ENCODE peak calls at places on chromosomes 13 and 19, in six cellular contexts. W is ovary, D is tibial nerve, B is suprapubic skin, S is sigmoid colon, Z is A549. F is an unnamed sample.
A peak's percentile ranks its signal among the peaks of the same experiment; 100 is the strongest.

GRCh38 chr13:105847532-105848295 is 687.7 kb downstream of the EFNB2 start:
- DNase-seq in W (no peak), D (no peak), B (no peak), S (no peak), Z (no peak), F (no peak)

GRCh38 chr19:35773020-35773809 is 2.1 kb upstream of the ARHGAP33 start:
- DNase-seq in W (no peak), D (no peak), B (no peak), S (no peak), Z (peak; percentile 68), F (no peak)

GRCh38 chr13:110576070-110576394 is 14.5 kb upstream of the RAB20 start:
- DNase-seq in W (no peak), D (no peak), B (no peak), S (no peak), Z (no peak), F (no peak)

GRCh38 chr13:41931337-41931736 is 29.6 kb downstream of the VWA8 start:
- DNase-seq in W (no peak), D (no peak), B (no peak), S (no peak), Z (no peak), F (no peak)

GRCh38 chr19:5749505-5749904 is 29.1 kb downstream of the CATSPERD start:
- DNase-seq in W (no peak), D (no peak), B (no peak), S (no peak), Z (no peak), F (no peak)

GRCh38 chr13:95684463-95684862 is 7.5 kb downstream of the DNAJC3 start:
- DNase-seq in W (no peak), D (no peak), B (no peak), S (no peak), Z (no peak), F (no peak)

GRCh38 chr13:113597386-113598080 is 13.0 kb downstream of the TFDP1 start:
- DNase-seq in W (no peak), D (no peak), B (peak; percentile 35), S (peak; percentile 42), Z (no peak), F (peak; percentile 17)

GRCh38 chr19:46211201-46211881 is 18.2 kb upstream of the IGFL1 start:
- DNase-seq in W (no peak), D (no peak), B (no peak), S (no peak), Z (peak; percentile 80), F (peak; percentile 36)

GRCh38 chr13:42466609-42467008 is 107.3 kb upstream of the TNFSF11 start:
- DNase-seq in W (no peak), D (no peak), B (no peak), S (no peak), Z (no peak), F (no peak)

GRCh38 chr13:21326155-21327030 is 132.7 kb downstream of the ZDHHC20 start:
- DNase-seq in W (peak; percentile 30), D (no peak), B (no peak), S (peak; percentile 72), Z (no peak), F (peak; percentile 83)

GRCh38 chr19:13154911-13155471 is 4.8 kb downstream of the IER2 start:
- DNase-seq in W (peak; percentile 75), D (peak; percentile 47), B (peak; percentile 92), S (peak; percentile 90), Z (no peak), F (peak; percentile 90)

GRCh38 chr13:45674908-45675307 is 27.2 kb upstream of the CBY2 start:
- DNase-seq in W (no peak), D (no peak), B (no peak), S (no peak), Z (no peak), F (no peak)

GRCh38 chr19:23260956-23261355 is 10.8 kb upstream of the ZNF724 start:
- DNase-seq in W (no peak), D (no peak), B (no peak), S (no peak), Z (no peak), F (no peak)

GRCh38 chr13:43019811-43020210 is 3.6 kb upstream of the DNAJC15 start:
- DNase-seq in W (no peak), D (no peak), B (no peak), S (no peak), Z (no peak), F (no peak)

GRCh38 chr13:79781829-79782540 is 301.0 kb downstream of the NDFIP2 start:
- DNase-seq in W (no peak), D (no peak), B (no peak), S (no peak), Z (no peak), F (no peak)

GRCh38 chr13:37127706-37128241 is 22.3 kb upstream of the CSNK1A1L start:
- DNase-seq in W (no peak), D (no peak), B (no peak), S (no peak), Z (no peak), F (no peak)

GRCh38 chr13:27005976-27006518 is 165.6 kb downstream of the USP12 start:
- DNase-seq in W (no peak), D (no peak), B (peak; percentile 70), S (peak; percentile 58), Z (no peak), F (peak; percentile 12)

GRCh38 chr19:41412953-41413352 is 14.2 kb downstream of the B3GNT8 start:
- DNase-seq in W (no peak), D (no peak), B (no peak), S (no peak), Z (no peak), F (no peak)

GRCh38 chr19:5915782-5916165 is 1.7 kb downstream of the CAPS start:
- DNase-seq in W (no peak), D (no peak), B (no peak), S (no peak), Z (no peak), F (no peak)

GRCh38 chr19:50465986-50466771 is 10.1 kb upstream of the EMC10 start:
- DNase-seq in W (no peak), D (no peak), B (no peak), S (no peak), Z (peak; percentile 49), F (peak; percentile 79)

GRCh38 chr13:27122036-27122435 is 49.6 kb downstream of the USP12 start:
- DNase-seq in W (no peak), D (no peak), B (no peak), S (no peak), Z (no peak), F (no peak)

GRCh38 chr13:52931913-52932312 is 83.5 kb upstream of the PCDH8 start:
- DNase-seq in W (no peak), D (no peak), B (no peak), S (no peak), Z (no peak), F (no peak)

GRCh38 chr19:10995926-10996600 is 35.2 kb downstream of the SMARCA4 start:
- DNase-seq in W (no peak), D (no peak), B (no peak), S (no peak), Z (no peak), F (peak; percentile 77)

GRCh38 chr19:5435642-5436017 is 19.6 kb upstream of the ZNRF4 start:
- DNase-seq in W (no peak), D (no peak), B (no peak), S (no peak), Z (no peak), F (no peak)

GRCh38 chr13:69683921-69684663 is 423.5 kb upstream of the ATXN8OS start:
- DNase-seq in W (no peak), D (no peak), B (no peak), S (no peak), Z (no peak), F (peak; percentile 20)

DNA sequence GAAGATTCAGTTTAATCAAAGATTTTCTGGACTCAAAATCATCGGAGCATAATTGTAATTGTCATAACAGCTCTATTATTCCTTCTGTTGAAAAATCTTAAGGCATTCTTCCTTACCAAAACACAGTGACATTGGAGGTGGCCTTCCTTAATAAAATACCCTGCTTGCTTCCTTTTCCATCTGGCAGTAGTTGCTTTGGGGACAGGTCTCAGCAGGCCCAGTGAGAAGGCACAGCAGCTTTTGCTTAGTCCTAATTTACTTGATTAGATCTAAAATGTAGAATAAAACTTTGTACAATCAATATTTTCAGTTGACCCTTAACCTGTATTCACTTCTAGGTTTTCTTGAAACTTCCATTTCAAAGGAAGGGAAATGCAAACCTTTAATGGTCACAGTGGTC is 471.6 kb downstream of the PCDH20 start:
- DNase-seq in W (no peak), D (no peak), B (no peak), S (no peak), Z (no peak), F (no peak)
- TF ChIP-seq EP300 in W (no peak), D (no peak), B (no peak), S (no peak), Z (no peak), F (no peak)

GRCh38 chr13:25207291-25207690 is 35.2 kb upstream of the AMER2 start:
- DNase-seq in W (no peak), D (no peak), B (no peak), S (no peak), Z (no peak), F (no peak)

GRCh38 chr13:25200783-25201182 is 28.7 kb upstream of the AMER2 start:
- DNase-seq in W (no peak), D (no peak), B (no peak), S (no peak), Z (no peak), F (no peak)

GRCh38 chr13:25204843-25205242 is 32.8 kb upstream of the AMER2 start:
- DNase-seq in W (no peak), D (no peak), B (no peak), S (no peak), Z (no peak), F (no peak)

DNA sequence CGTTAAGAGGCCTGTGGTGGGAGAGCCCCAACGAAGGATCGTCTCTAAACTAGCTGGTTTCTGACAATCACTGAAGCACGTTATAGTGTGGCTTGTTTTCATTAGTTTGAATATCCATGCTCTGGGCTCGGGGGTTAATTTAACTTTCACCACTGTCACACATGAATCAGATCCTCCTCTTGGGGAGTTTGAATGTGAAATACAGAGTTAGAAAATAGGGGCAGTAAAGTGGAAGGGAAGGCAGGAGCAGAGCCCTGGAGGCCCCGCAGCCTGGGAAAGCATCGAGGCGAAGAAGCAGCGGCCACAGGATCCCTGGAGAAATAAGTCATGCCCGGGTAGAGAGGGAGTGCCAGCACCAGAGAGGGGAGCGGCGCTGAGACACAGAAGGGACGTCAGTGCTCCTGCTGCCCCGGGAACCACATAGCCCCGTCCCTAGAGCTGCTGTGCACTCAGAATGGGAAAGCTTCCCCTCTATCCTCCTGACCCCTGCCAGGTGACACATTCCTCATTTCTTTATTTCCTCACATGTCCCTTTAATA is 31.2 kb upstream of the AMER2 start:
- DNase-seq in W (no peak), D (no peak), B (no peak), S (no peak), Z (no peak), F (no peak)
- TF ChIP-seq EP300 in W (no peak), D (no peak), B (no peak), S (no peak), Z (no peak), F (no peak)

DNA sequence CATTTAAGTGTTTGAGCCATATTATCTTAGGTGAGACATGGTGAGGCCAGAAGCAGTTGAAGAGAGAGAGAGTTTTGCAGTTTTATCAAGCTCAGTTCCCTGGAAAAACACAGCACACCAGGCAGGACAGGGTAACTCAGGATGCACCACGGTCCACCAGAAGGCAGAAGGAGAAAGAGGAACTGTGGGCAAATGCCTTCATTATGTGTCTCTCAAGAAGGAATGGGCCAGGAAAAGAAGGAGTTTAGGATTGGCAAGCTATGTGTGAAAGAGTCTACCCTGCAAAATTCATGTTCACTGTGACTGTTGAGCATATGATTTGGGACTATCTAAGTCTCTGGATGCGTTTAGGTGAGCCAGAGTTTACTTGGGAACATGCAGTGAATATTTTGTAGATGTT is 934.5 kb upstream of the MIR17HG start:
- DNase-seq in W (no peak), D (no peak), B (no peak), S (no peak), Z (no peak), F (no peak)
- TF ChIP-seq EP300 in W (no peak), D (no peak), B (no peak), S (no peak), Z (no peak), F (no peak)

GRCh38 chr19:16324384-16325160 is at the start of gene KLF2:
- DNase-seq in W (peak; percentile 94), D (peak; percentile 91), B (peak; percentile 97), S (peak; percentile 97), Z (peak; percentile 87), F (peak; percentile 100)
- TF ChIP-seq EP300 in W (peak; percentile 44), D (no peak), B (no peak), S (no peak), Z (no peak), F (no peak)

F was measured in upper lobe of left lung.